ENCODE peak calls at places on chromosomes 13 and 19, in nine cellular contexts. N, S, H, K, Y, I, O, U and M are unnamed samples. For H3K9me3, the result is how much of the 10 kb centered on the place peaks cover.

GRCh38 chr13:46129124-46129523 is 24.3 kb upstream of the CPB2 start:
- DNase-seq in K (no peak), H (no peak), Y (no peak), N (no peak), O (no peak), I (no peak), U (no peak), S (no peak), M (no peak)

GRCh38 chr19:39401549-39402416 is 4.9 kb upstream of the ZFP36 start:
- DNase-seq in N (peak), K (peak), H (no peak), O (peak), U (peak), S (peak), Y (peak), I (no peak), M (peak)

GRCh38 chr19:53290758-53291549 is 23.4 kb upstream of the VN1R4 start:
- DNase-seq in I (no peak), O (no peak), U (no peak), N (no peak), H (peak), Y (no peak), S (no peak), K (no peak), M (no peak)

GRCh38 chr19:39199025-39199424 is 2.3 kb downstream of the NCCRP1 start:
- DNase-seq in Y (no peak), I (no peak), S (peak), K (no peak), N (no peak), U (peak), O (no peak), H (no peak), M (no peak)

GRCh38 chr13:23956106-23956505 is 58.8 kb upstream of the C1QTNF9B start:
- DNase-seq in N (no peak), U (no peak), O (peak), K (peak), Y (peak), S (no peak), I (no peak), H (no peak), M (no peak)

GRCh38 chr13:105327727-105328126 is 1207.7 kb downstream of the EFNB2 start:
- DNase-seq in H (no peak), O (no peak), N (no peak), K (no peak), Y (no peak), U (no peak), I (peak), S (no peak), M (no peak)

GRCh38 chr13:29886446-29886845 is 36.0 kb upstream of the UBL3 start:
- DNase-seq in I (no peak), K (no peak), Y (no peak), N (no peak), H (no peak), O (no peak), S (no peak), U (no peak), M (no peak)

GRCh38 chr19:8641908-8642547 is 11.6 kb downstream of the NFILZ start:
- DNase-seq in S (no peak), N (peak), Y (peak), H (no peak), K (peak), I (peak), O (peak), U (peak), M (no peak)

GRCh38 chr19:34313188-34313587 is 51.8 kb upstream of the GPI start:
- DNase-seq in O (peak), K (peak), S (no peak), H (no peak), I (no peak), Y (no peak), N (no peak), U (no peak), M (no peak)

GRCh38 chr13:75495938-75496337 is 14.0 kb upstream of the TBC1D4 start:
- DNase-seq in N (no peak), I (peak), Y (no peak), U (no peak), H (no peak), K (no peak), O (no peak), S (no peak), M (no peak)

GRCh38 chr19:45408830-45409593 is 2.6 kb downstream of the POLR1G start:
- DNase-seq in U (no peak), I (no peak), K (no peak), S (no peak), Y (no peak), N (no peak), O (no peak), H (no peak), M (no peak)

GRCh38 chr13:113938246-113938645 is 35.6 kb downstream of the C13orf46 start:
- DNase-seq in K (no peak), I (no peak), H (no peak), Y (no peak), N (no peak), O (no peak), S (no peak), U (no peak), M (no peak)

GRCh38 chr13:27792393-27793218 is at the start of gene GSX1:
- DNase-seq in Y (no peak), N (no peak), K (peak), I (peak), O (peak), U (peak), S (no peak), H (peak), M (no peak)

GRCh38 chr13:67139551-67139950 is 90.6 kb downstream of the PCDH9 start:
- DNase-seq in H (no peak), I (no peak), K (peak), N (no peak), O (no peak), S (no peak), U (no peak), Y (no peak), M (no peak)

GRCh38 chr13:48491423-48492122 is 41.3 kb downstream of the RCBTB2 start:
- DNase-seq in K (no peak), N (no peak), O (no peak), H (no peak), U (no peak), Y (no peak), I (no peak), S (no peak), M (no peak)

GRCh38 chr13:61608138-61608537 is 192.5 kb upstream of the PCDH20 start:
- DNase-seq in N (no peak), U (no peak), I (no peak), O (no peak), K (no peak), S (no peak), Y (no peak), H (no peak), M (no peak)

GRCh38 chr13:101307181-101307701 is 109.1 kb downstream of the NALCN start:
- DNase-seq in O (no peak), I (peak), U (peak), K (no peak), N (no peak), H (no peak), S (no peak), Y (no peak), M (no peak)

GRCh38 chr13:43356566-43356965 is 333.2 kb downstream of the DNAJC15 start:
- DNase-seq in O (no peak), Y (no peak), H (no peak), I (no peak), U (no peak), K (no peak), S (no peak), N (no peak), M (no peak)

GRCh38 chr19:5975388-5975728 is 2.6 kb downstream of the RANBP3 start:
- DNase-seq in I (no peak), S (no peak), K (no peak), Y (no peak), N (no peak), H (no peak), O (no peak), U (no peak), M (no peak)

GRCh38 chr13:114080739-114081561 is 51.5 kb downstream of the RASA3 start:
- DNase-seq in Y (no peak), U (no peak), O (no peak), N (no peak), I (no peak), S (peak), H (peak), K (no peak), M (no peak)

GRCh38 chr19:1410789-1411188 is 3.4 kb downstream of the DAZAP1 start:
- DNase-seq in K (no peak), H (peak), I (no peak), Y (no peak), U (no peak), O (no peak), N (no peak), S (no peak), M (no peak)

GRCh38 chr19:1410136-1410786 is 2.9 kb downstream of the DAZAP1 start:
- DNase-seq in S (no peak), I (no peak), H (peak), U (peak), Y (no peak), K (no peak), O (peak), N (no peak), M (no peak)

GRCh38 chr19:1412995-1413889 is 5.9 kb downstream of the DAZAP1 start:
- DNase-seq in Y (no peak), S (no peak), O (no peak), N (no peak), U (no peak), I (no peak), H (peak), K (no peak), M (no peak)

GRCh38 chr19:1411255-1412191 is 4.1 kb downstream of the DAZAP1 start:
- DNase-seq in Y (no peak), N (no peak), O (no peak), U (peak), S (no peak), I (no peak), H (peak), K (no peak), M (no peak)

DNA sequence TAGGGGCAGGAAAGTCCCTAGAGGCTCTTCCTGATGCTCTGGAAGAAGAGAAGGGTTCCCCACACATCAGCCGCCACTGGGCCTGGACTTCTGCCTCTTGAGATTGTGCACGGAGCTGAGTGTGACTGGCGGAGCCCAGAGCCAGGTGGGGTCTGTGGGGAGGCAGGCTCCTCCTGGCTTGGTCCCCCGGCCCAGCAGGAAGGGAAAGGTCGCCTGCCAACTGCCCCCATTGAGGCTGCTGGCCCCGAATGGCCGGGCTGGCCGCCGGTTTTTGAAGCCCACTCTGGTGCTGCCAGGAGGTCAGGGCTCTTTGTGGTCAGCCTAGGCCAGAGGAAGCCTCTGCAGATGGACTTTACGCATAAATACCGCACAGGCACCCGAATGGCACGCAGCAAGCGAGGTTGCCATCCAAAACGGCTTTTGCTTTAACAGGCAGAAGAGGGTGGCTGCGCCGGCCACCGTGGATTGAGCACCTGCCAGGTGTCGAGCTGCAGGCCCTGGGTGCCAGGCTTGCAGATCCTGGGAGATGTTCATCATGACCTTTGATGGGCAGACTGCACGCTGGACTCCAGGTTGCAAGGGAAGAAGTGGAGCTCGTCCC is 5.0 kb downstream of the DAZAP1 start:
- DNase-seq in O (no peak), U (no peak), N (no peak), H (peak), I (no peak), K (no peak), S (no peak), Y (no peak), M (no peak)
- H3K27ac ChIP-seq in O (no peak), U (peak), N (peak), H (no peak), I (no peak), K (no peak), S (peak), Y (peak), M (peak)

GRCh38 chr19:27773318-27774094 is 1439.4 kb downstream of the UQCRFS1 start:
- DNase-seq in N (no peak), U (no peak), H (no peak), S (no peak), K (no peak), I (no peak), O (no peak), Y (no peak), M (no peak)
- H3K9me3 ChIP-seq in N (half or more), U (under half), H (under half), S (under half), K (under half), I (under half), O (under half), Y (under half), M (under half)

DNA sequence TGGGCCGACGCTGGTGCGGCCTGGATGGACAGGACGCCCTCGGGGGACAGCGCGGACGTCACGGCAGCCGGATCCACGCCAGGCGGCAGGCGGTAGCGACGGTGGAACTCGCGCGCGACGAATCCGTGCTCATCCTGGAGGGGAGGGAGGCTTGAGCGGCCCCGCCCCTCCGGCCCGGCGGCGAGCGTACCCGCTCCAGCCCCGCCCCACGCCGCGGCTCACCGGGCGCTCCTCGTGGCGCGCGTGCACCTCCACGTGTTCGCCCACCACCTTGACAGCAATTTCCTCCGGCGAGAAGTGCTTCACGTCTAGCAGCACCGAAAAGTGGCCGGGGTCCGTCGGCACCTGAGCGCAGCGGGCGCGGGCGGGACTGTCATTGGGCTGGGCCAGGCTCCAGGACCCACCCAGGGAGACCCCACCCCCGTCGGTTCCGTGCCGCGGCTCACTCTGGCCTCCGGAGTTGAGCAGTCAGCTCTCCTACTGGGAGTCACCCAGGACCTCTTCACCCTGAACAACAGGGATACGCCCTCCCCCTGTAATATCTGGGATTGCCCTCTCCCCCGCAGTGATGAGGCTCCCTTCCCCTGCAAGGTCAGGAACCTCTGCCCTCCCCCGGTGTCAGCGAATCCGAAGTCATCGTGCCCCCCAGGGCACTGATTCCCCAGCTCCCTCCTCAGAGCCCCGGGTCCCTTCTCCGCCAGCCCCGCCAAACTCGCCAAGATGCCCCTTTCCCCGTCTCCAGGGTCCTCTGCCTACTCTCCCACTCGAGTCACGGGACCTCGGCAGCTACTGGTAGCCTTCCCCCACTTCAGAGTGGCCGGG is 1.1 kb downstream of the HSPB6 start:
- DNase-seq in N (peak), K (peak), O (no peak), S (peak), U (peak), I (no peak), H (peak), Y (no peak), M (peak)
- H3K27ac ChIP-seq in N (peak), K (no peak), O (no peak), S (peak), U (peak), I (no peak), H (peak), Y (no peak), M (no peak)

DNA sequence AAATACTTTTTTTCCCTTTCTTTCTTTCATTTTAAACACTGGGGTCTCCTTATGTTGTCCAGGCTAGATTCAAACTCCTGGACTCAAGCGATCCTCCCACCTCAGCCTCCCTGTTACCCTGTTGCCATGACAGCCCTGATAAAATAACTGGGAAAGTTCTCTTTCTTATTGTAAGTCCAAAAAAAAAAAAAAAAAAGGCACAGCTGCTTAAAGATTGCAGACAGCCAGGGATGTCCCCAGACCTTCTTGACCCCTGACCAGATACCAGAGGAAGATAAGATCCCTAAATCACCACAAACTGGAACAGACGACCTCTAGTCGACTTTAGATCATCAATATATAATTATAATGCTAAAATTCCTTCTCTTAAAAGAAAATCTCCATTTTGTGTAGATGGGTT is 1.1 kb upstream of the MVB12A start:
- DNase-seq in I (no peak), N (no peak), K (no peak), Y (no peak), H (no peak), U (no peak), S (no peak), O (no peak), M (no peak)
- H3K9me3 ChIP-seq in I (under half), N (under half), K (under half), Y (under half), H (under half), U (under half), S (under half), O (under half), M (under half)

GRCh38 chr19:37989855-37990254 is 82.8 kb downstream of the SIPA1L3 start:
- DNase-seq in N (no peak), Y (peak), U (no peak), I (no peak), K (no peak), H (no peak), O (peak), S (no peak), M (no peak)

GRCh38 chr19:37990362-37990761 is 83.4 kb downstream of the SIPA1L3 start:
- DNase-seq in N (no peak), Y (peak), U (no peak), O (peak), K (no peak), H (no peak), S (no peak), I (no peak), M (no peak)

GRCh38 chr19:37991841-37992248 is 84.8 kb downstream of the SIPA1L3 start:
- DNase-seq in O (peak), K (no peak), Y (peak), I (no peak), U (no peak), N (no peak), H (no peak), S (no peak), M (no peak)

GRCh38 chr19:37992761-37993160 is 85.8 kb downstream of the SIPA1L3 start:
- DNase-seq in K (no peak), S (no peak), N (no peak), I (no peak), O (no peak), Y (no peak), H (no peak), U (no peak), M (no peak)

DNA sequence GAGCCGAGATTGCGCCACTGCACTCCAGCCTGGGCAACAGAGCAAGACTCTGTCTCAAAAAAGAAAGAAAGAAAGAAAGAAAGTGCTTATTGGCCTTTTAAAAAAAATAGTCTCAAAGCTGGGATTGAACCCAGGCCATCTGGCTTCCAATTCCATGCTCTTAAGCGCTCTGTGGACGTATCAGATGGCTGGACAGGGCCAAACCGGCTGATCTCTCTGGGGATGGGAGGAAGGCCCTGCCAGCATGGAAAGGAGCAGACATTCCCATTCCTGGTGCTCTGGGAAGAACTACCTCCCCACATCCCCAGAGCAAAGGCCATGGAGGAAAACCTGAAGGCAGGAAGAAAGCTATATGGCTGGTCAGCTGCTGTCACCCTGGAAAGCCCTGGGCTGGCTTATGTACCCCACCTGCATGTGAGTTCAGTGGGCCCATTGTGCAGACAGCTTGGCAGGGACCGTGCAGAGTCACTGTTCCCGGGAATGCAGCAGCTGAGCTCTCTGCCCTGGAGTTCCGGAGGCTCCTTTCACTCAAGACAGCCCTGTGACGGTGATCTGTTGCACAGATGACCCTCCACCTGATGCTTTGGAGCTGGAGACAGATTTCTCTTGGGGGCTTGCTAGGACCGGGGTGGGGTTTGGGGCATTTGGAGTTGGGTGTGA is 84.3 kb downstream of the SIPA1L3 start:
- DNase-seq in N (no peak), I (no peak), U (no peak), O (no peak), Y (no peak), K (no peak), S (no peak), H (no peak), M (no peak)
- H3K27ac ChIP-seq in N (no peak), I (no peak), U (no peak), O (peak), Y (peak), K (no peak), S (no peak), H (peak), M (no peak)